ENCODE peak calls at places on chromosomes 12 and 14, in ten cellular contexts. F, I, D, C, Y, B, O, Q, R and W are unnamed samples.

GRCh38 chr14:53591816-53592215 is 364.8 kb downstream of the BMP4 start:
- DNase-seq in B (no peak), C (no peak), Q (no peak), D (no peak), Y (no peak), R (no peak), F (peak), I (no peak), O (peak), W (no peak)

GRCh38 chr12:90514325-90514724 is 440.7 kb downstream of the CCER1 start:
- DNase-seq in F (peak), C (peak), R (no peak), Q (no peak), O (no peak), I (no peak), Y (peak), B (no peak), D (peak), W (no peak)

GRCh38 chr12:124478985-124479645 is 88.3 kb downstream of the NCOR2 start:
- DNase-seq in B (no peak), Y (no peak), O (no peak), R (no peak), D (no peak), I (no peak), Q (no peak), C (no peak), F (no peak), W (no peak)

GRCh38 chr14:103188691-103189480 is 65.6 kb downstream of the TNFAIP2 start:
- DNase-seq in D (peak), R (no peak), Y (peak), Q (peak), O (no peak), B (peak), C (no peak), I (peak), F (no peak), W (peak)

GRCh38 chr14:76936483-76936882 is 92.0 kb downstream of the IRF2BPL start:
- DNase-seq in I (no peak), B (no peak), Y (no peak), F (no peak), Q (no peak), R (no peak), C (no peak), D (peak), O (no peak), W (no peak)

GRCh38 chr12:95412826-95413311 is 61.1 kb upstream of the METAP2 start:
- DNase-seq in O (peak), Q (no peak), D (peak), I (no peak), R (no peak), F (peak), B (no peak), C (peak), Y (no peak), W (no peak)

GRCh38 chr12:131615316-131616053 is 95.4 kb upstream of the SFSWAP start:
- DNase-seq in D (no peak), F (no peak), Y (no peak), I (no peak), O (no peak), R (no peak), B (no peak), Q (no peak), C (no peak), W (no peak)

GRCh38 chr12:32264995-32265394 is 134.4 kb upstream of the FGD4 start:
- DNase-seq in F (peak), D (peak), O (no peak), R (no peak), B (peak), C (peak), Q (no peak), I (no peak), Y (no peak), W (no peak)

GRCh38 chr12:101051901-101052550 is 158.0 kb downstream of the SLC5A8 start:
- DNase-seq in Y (no peak), F (peak), I (peak), Q (no peak), R (no peak), B (no peak), C (peak), D (peak), O (peak), W (no peak)

GRCh38 chr12:25960176-25960575 is 1.7 kb downstream of the RASSF8 start:
- DNase-seq in Y (peak), C (no peak), D (peak), O (peak), F (no peak), B (no peak), I (no peak), R (no peak), Q (no peak), W (no peak)

GRCh38 chr12:113165521-113166450 is 16.3 kb downstream of the CFAP73 start:
- DNase-seq in I (no peak), F (no peak), C (no peak), O (no peak), Q (no peak), Y (no peak), R (no peak), D (no peak), B (no peak), W (no peak)

GRCh38 chr12:39931857-39932256 is 174.0 kb downstream of the SLC2A13 start:
- DNase-seq in F (no peak), R (no peak), B (no peak), C (no peak), D (peak), O (peak), Y (no peak), I (no peak), Q (no peak), W (no peak)
- TF ChIP-seq CTCF in F (no peak), R (no peak), B (no peak), C (no peak), D (no peak), O (no peak), Y (no peak), I (no peak), Q (no peak), W (no peak)

GRCh38 chr12:27194644-27195043 is 49.4 kb upstream of the STK38L start:
- DNase-seq in I (no peak), F (no peak), C (no peak), D (no peak), Y (no peak), Q (no peak), R (no peak), B (no peak), O (no peak), W (no peak)

GRCh38 chr12:27193106-27193505 is 51.0 kb upstream of the STK38L start:
- DNase-seq in B (no peak), O (no peak), R (no peak), F (no peak), I (no peak), C (no peak), Q (no peak), Y (peak), D (peak), W (no peak)

GRCh38 chr12:27191531-27191930 is 52.6 kb upstream of the STK38L start:
- DNase-seq in O (no peak), C (no peak), Q (no peak), Y (no peak), I (no peak), F (no peak), B (no peak), R (no peak), D (no peak), W (no peak)

GRCh38 chr12:27192118-27192802 is 51.8 kb upstream of the STK38L start:
- DNase-seq in Y (no peak), C (no peak), Q (no peak), B (no peak), R (no peak), D (no peak), I (no peak), O (no peak), F (no peak), W (no peak)

DNA sequence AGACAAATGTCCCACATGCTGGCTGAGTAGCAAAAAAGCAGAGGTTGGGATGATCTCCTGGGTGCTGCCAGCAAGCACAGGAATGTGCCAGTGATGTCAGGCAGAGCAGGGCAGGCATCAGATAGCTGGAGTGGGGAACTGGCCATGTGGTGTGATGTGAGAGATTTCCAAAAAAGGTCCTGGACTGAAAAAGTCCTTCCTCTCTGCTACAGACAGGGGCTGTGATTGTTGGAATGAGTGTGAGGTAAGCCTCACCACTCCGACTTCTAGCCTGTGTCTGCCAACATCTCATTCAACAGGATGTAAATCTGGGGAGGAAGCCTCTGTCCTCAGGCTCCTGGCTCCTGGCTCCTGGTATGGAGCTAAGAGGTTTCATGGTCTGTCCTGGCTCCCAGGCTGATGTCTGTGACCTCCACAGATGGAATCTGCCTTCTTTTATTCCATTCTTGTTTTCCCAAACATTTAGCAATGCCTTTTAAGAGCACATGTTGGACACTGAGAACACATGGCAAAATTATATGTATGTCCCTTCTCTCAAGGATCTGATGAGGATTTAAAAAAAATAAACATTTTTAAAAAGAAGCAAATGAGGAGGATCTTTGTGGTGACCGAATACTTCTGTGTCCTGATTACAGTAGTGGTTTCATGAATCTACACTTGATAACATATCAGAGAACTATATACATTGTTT is 50.1 kb upstream of the STK38L start:
- DNase-seq in I (peak), B (no peak), F (no peak), C (peak), Y (peak), Q (no peak), D (peak), O (peak), R (no peak), W (no peak)
- TF ChIP-seq CTCF in I (no peak), B (no peak), F (no peak), C (no peak), Y (no peak), Q (no peak), D (no peak), O (no peak), R (no peak), W (no peak)

GRCh38 chr12:38911611-38912010 is 6.2 kb upstream of the CPNE8 start:
- DNase-seq in I (no peak), B (no peak), O (no peak), C (no peak), Y (no peak), D (peak), Q (no peak), F (no peak), R (no peak), W (no peak)
- TF ChIP-seq CTCF in I (no peak), B (no peak), O (no peak), C (no peak), Y (peak), D (peak), Q (no peak), F (peak), R (no peak), W (no peak)

GRCh38 chr12:78392918-78393317 is 471.7 kb upstream of the SYT1 start:
- DNase-seq in B (no peak), R (no peak), I (no peak), C (no peak), O (peak), D (peak), F (no peak), Q (no peak), Y (no peak), W (no peak)
- TF ChIP-seq CTCF in B (no peak), R (peak), I (no peak), C (no peak), O (peak), D (peak), F (peak), Q (peak), Y (no peak), W (no peak)

GRCh38 chr12:15863984-15864383 is 18.2 kb upstream of the STRAP start:
- DNase-seq in F (no peak), R (no peak), D (no peak), B (no peak), Y (no peak), C (no peak), I (no peak), Q (no peak), O (no peak), W (no peak)
- TF ChIP-seq CTCF in F (no peak), R (no peak), D (no peak), B (no peak), Y (no peak), C (no peak), I (no peak), Q (no peak), O (no peak), W (no peak)

GRCh38 chr12:3661028-3661427 is 91.9 kb downstream of the CRACR2A start:
- DNase-seq in Q (no peak), C (no peak), Y (no peak), R (no peak), I (peak), F (no peak), B (no peak), O (peak), D (no peak), W (no peak)

GRCh38 chr12:3655331-3655900 is 97.5 kb downstream of the CRACR2A start:
- DNase-seq in Q (no peak), C (no peak), F (no peak), Y (no peak), D (peak), O (peak), B (no peak), I (no peak), R (no peak), W (no peak)

GRCh38 chr12:3656946-3657622 is 95.8 kb downstream of the CRACR2A start:
- DNase-seq in F (no peak), C (no peak), R (no peak), B (no peak), Q (no peak), I (no peak), Y (no peak), D (no peak), O (no peak), W (no peak)

GRCh38 chr12:3662516-3662915 is 90.4 kb downstream of the CRACR2A start:
- DNase-seq in I (no peak), Y (no peak), F (no peak), B (no peak), Q (no peak), O (peak), D (no peak), C (no peak), R (no peak), W (no peak)

DNA sequence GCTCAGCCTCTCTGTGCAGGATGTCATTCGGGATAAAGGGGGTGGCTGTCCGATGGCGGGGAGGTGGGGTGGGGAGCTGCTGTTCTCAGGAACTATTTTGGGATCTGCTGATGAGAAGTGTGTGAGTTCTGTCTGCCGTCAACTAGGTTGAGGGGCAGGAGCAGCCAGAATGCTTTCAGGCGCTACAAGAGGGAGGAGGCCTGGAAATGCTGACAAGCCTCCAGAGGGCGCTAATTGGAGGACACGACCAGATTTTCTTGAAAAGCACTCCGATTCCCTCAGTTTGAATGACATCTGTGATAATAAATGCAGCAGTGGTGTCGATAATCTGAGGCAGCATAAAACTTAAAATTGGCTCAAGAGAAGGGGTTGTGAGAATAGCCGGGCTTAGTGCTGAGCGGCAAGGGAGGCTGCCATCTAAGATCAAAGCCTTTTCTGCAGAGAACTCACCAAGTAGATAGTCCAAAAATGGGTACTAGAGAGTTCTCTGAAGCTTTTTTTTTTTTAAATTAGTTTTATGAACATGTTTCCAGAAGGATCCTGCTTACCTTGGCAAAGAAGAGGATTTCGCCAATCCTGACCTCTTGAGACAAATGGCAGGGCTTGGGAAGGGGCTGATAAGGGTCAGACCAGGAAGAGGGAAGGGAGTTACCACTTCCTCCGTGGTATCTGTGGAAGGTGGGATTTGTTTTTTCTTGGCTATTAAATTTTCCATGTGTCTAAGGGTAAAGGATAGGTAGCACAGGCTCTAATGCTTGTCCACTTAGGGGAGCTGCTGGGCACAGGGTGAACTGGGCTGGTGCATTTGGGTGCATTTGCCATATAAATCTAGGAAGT is 94.4 kb downstream of the CRACR2A start:
- DNase-seq in B (no peak), D (peak), O (peak), Q (peak), C (no peak), F (no peak), R (no peak), Y (peak), I (peak), W (no peak)
- TF ChIP-seq CTCF in B (no peak), D (peak), O (peak), Q (peak), C (peak), F (peak), R (peak), Y (peak), I (peak), W (no peak)

GRCh38 chr14:22225526-22226133 is 363.4 kb downstream of the DAD1 start:
- DNase-seq in O (no peak), C (no peak), B (no peak), Q (no peak), Y (no peak), R (no peak), F (no peak), D (no peak), I (no peak), W (no peak)

GRCh38 chr14:22231022-22231421 is 358.0 kb downstream of the DAD1 start:
- DNase-seq in F (no peak), C (no peak), I (no peak), Q (no peak), O (no peak), Y (no peak), D (no peak), B (no peak), R (no peak), W (no peak)

GRCh38 chr14:22227084-22227483 is 361.9 kb downstream of the DAD1 start:
- DNase-seq in O (no peak), I (no peak), F (no peak), C (no peak), R (no peak), Q (no peak), D (no peak), Y (no peak), B (no peak), W (no peak)

GRCh38 chr14:22230517-22230916 is 358.5 kb downstream of the DAD1 start:
- DNase-seq in O (no peak), F (no peak), R (no peak), Y (no peak), B (no peak), Q (no peak), C (no peak), D (no peak), I (no peak), W (no peak)

GRCh38 chr14:22226381-22226780 is 362.6 kb downstream of the DAD1 start:
- DNase-seq in D (no peak), B (no peak), C (no peak), F (no peak), O (no peak), R (no peak), I (no peak), Q (no peak), Y (no peak), W (no peak)
- TF ChIP-seq CTCF in D (no peak), B (no peak), C (no peak), F (peak), O (no peak), R (peak), I (no peak), Q (peak), Y (no peak), W (no peak)